ENCODE peak calls at places on chromosomes 3 and 15, in seven cellular contexts. E, Z, L, U, A, J and I are unnamed samples.

GRCh38 chr3:27193056-27193455 is 176.1 kb downstream of the NEK10 start:
- DNase-seq in Z (no peak), E (no peak), L (no peak), U (no peak), J (no peak), A (no peak), I (no peak)

GRCh38 chr3:169528289-169528688 is 135.2 kb downstream of the MECOM start:
- DNase-seq in L (no peak), Z (peak; percentile 57), J (no peak), A (no peak), U (no peak), E (no peak), I (no peak)

GRCh38 chr3:50318163-50318562 is 4.4 kb downstream of the HYAL2 start:
- DNase-seq in L (no peak), U (no peak), Z (no peak), A (no peak), E (no peak), J (no peak), I (no peak)

GRCh38 chr3:124256156-124256555 is 264.2 kb upstream of the ROPN1 start:
- DNase-seq in A (no peak), E (no peak), L (no peak), U (no peak), J (no peak), Z (no peak), I (no peak)

GRCh38 chr3:170603770-170604510 is 18.1 kb upstream of the SLC7A14 start:
- DNase-seq in U (no peak), E (no peak), Z (peak; percentile 49), L (no peak), J (no peak), A (no peak), I (no peak)

GRCh38 chr3:42610978-42611377 is 10.5 kb downstream of the NKTR start:
- DNase-seq in J (no peak), L (no peak), E (no peak), U (no peak), Z (no peak), A (no peak), I (no peak)

GRCh38 chr15:83850015-83850414 is 196.1 kb downstream of the ADAMTSL3 start:
- DNase-seq in Z (no peak), J (no peak), E (no peak), A (no peak), U (no peak), L (no peak), I (no peak)

GRCh38 chr3:55651011-55651410 is 163.9 kb upstream of the WNT5A start:
- DNase-seq in L (no peak), Z (no peak), J (no peak), U (no peak), E (no peak), A (no peak), I (no peak)

GRCh38 chr15:39730552-39730951 is 52.1 kb downstream of the FSIP1 start:
- DNase-seq in L (no peak), J (no peak), U (no peak), E (no peak), Z (no peak), A (no peak), I (no peak)

GRCh38 chr15:81312790-81313543 is 11.0 kb downstream of the STARD5 start:
- DNase-seq in J (peak; percentile 90), E (no peak), Z (peak; percentile 99), L (peak; percentile 67), U (no peak), A (no peak), I (no peak)

GRCh38 chr3:115768661-115769060 is 145.4 kb downstream of the GAP43 start:
- DNase-seq in J (no peak), E (no peak), L (no peak), U (no peak), A (no peak), Z (no peak), I (no peak)

GRCh38 chr3:180615954-180616353 is 14.0 kb downstream of the TTC14 start:
- DNase-seq in A (no peak), Z (no peak), J (no peak), E (no peak), L (no peak), U (no peak), I (no peak)

GRCh38 chr3:141431411-141432378 is 55.1 kb upstream of the RASA2 start:
- DNase-seq in A (no peak), U (no peak), E (no peak), J (no peak), L (no peak), Z (no peak), I (no peak)

GRCh38 chr3:157438371-157438735 is 1.7 kb downstream of the PTX3 start:
- DNase-seq in U (no peak), J (no peak), A (peak; percentile 16), Z (peak; percentile 42), E (no peak), L (peak; percentile 13), I (no peak)

GRCh38 chr3:182413682-182414081 is 379.6 kb upstream of the ATP11B start:
- DNase-seq in Z (no peak), U (no peak), J (no peak), A (no peak), L (no peak), E (no peak), I (no peak)

GRCh38 chr3:177598110-177598833 is 401.0 kb upstream of the TBL1XR1 start:
- DNase-seq in J (no peak), L (no peak), E (no peak), Z (no peak), A (no peak), U (no peak), I (no peak)

GRCh38 chr3:59927061-59927460 is 877.2 kb upstream of the CFAP20DC start:
- DNase-seq in U (no peak), A (no peak), E (no peak), J (no peak), Z (no peak), L (no peak), I (no peak)

GRCh38 chr3:171970301-171970788 is 69.0 kb upstream of the FNDC3B start:
- DNase-seq in E (no peak), L (no peak), J (peak; percentile 21), Z (no peak), A (no peak), U (no peak), I (no peak)

GRCh38 chr3:113746955-113747718 is at the start of gene ATP6V1A:
- DNase-seq in Z (no peak), A (peak; percentile 72), J (peak; percentile 82), U (peak; percentile 61), L (peak; percentile 71), E (peak; percentile 73), I (peak; percentile 73)

GRCh38 chr15:92392462-92392861 is 1.2 kb upstream of the ST8SIA2 start:
- DNase-seq in U (no peak), A (peak; percentile 48), L (no peak), J (no peak), Z (no peak), E (no peak), I (no peak)